ENCODE peak calls at places on chromosome X, in seven cellular contexts. J, R, M, B, D, W and E are unnamed samples.

GRCh38 chrX:96006281-96006680 is 678.4 kb upstream of the DIAPH2 start:
- DNase-seq in J (no peak), R (no peak), M (no peak), B (no peak), D (no peak), W (peak; percentile 7), E (no peak)

GRCh38 chrX:96182366-96182765 is 502.3 kb upstream of the DIAPH2 start:
- DNase-seq in J (peak; percentile 8), R (no peak), M (peak; percentile 55), B (no peak), D (no peak), W (peak; percentile 48), E (no peak)

GRCh38 chrX:20221902-20222301 is 44.8 kb downstream of the RPS6KA3 start:
- DNase-seq in J (no peak), R (no peak), M (no peak), B (no peak), D (no peak), W (peak; percentile 22), E (peak; percentile 49)

GRCh38 chrX:13252726-13253125 is 67.1 kb downstream of the ATXN3L start:
- DNase-seq in J (no peak), R (no peak), M (no peak), B (no peak), D (no peak), W (no peak), E (no peak)

GRCh38 chrX:103254171-103254824 is 657 bp downstream of the TCEAL8 start:
- DNase-seq in J (peak; percentile 51), R (peak; percentile 78), M (peak; percentile 37), B (peak; percentile 86), D (peak; percentile 66), W (peak; percentile 73), E (peak; percentile 62)

GRCh38 chrX:79287724-79288123 is 79.4 kb downstream of the ITM2A start:
- DNase-seq in J (no peak), R (no peak), M (no peak), B (no peak), D (no peak), W (no peak), E (no peak)

GRCh38 chrX:116872931-116873330 is 410.2 kb upstream of the CT83 start:
- DNase-seq in J (no peak), R (no peak), M (no peak), B (no peak), D (no peak), W (no peak), E (no peak)

GRCh38 chrX:130114141-130114561 is 3.9 kb upstream of the ELF4 start:
- DNase-seq in J (peak; percentile 79), R (no peak), M (no peak), B (no peak), D (no peak), W (no peak), E (peak; percentile 18)

GRCh38 chrX:32825009-32825408 is 386.3 kb downstream of the DMD start:
- DNase-seq in J (no peak), R (no peak), M (no peak), B (no peak), D (no peak), W (no peak), E (no peak)

GRCh38 chrX:69177511-69178162 is 12.4 kb upstream of the PJA1 start:
- DNase-seq in J (no peak), R (no peak), M (no peak), B (no peak), D (no peak), W (no peak), E (no peak)

GRCh38 chrX:104370089-104370488 is 115.4 kb upstream of the ESX1 start:
- DNase-seq in J (peak; percentile 63), R (no peak), M (no peak), B (no peak), D (no peak), W (peak; percentile 18), E (no peak)

GRCh38 chrX:101708180-101708579 is 48.5 kb upstream of the ARMCX2 start:
- DNase-seq in J (no peak), R (no peak), M (no peak), B (no peak), D (no peak), W (no peak), E (no peak)

GRCh38 chrX:49247916-49248811 is 12.9 kb downstream of the CCDC22 start:
- DNase-seq in J (no peak), R (no peak), M (no peak), B (no peak), D (no peak), W (no peak), E (no peak)

GRCh38 chrX:119228506-119229290 is 7.4 kb upstream of the PGRMC1 start:
- DNase-seq in J (peak; percentile 50), R (no peak), M (no peak), B (no peak), D (no peak), W (peak; percentile 23), E (no peak)

GRCh38 chrX:150062292-150063137 is 124.2 kb upstream of the EOLA2 start:
- DNase-seq in J (no peak), R (no peak), M (no peak), B (no peak), D (no peak), W (no peak), E (no peak)

GRCh38 chrX:6226053-6226645 is 2.5 kb downstream of the NLGN4X start:
- DNase-seq in J (peak; percentile 15), R (no peak), M (peak; percentile 27), B (peak; percentile 77), D (no peak), W (peak; percentile 22), E (no peak)

GRCh38 chrX:9141496-9141895 is 107.6 kb upstream of the FAM9B start:
- DNase-seq in J (peak; percentile 54), R (no peak), M (no peak), B (no peak), D (no peak), W (no peak), E (no peak)

DNA sequence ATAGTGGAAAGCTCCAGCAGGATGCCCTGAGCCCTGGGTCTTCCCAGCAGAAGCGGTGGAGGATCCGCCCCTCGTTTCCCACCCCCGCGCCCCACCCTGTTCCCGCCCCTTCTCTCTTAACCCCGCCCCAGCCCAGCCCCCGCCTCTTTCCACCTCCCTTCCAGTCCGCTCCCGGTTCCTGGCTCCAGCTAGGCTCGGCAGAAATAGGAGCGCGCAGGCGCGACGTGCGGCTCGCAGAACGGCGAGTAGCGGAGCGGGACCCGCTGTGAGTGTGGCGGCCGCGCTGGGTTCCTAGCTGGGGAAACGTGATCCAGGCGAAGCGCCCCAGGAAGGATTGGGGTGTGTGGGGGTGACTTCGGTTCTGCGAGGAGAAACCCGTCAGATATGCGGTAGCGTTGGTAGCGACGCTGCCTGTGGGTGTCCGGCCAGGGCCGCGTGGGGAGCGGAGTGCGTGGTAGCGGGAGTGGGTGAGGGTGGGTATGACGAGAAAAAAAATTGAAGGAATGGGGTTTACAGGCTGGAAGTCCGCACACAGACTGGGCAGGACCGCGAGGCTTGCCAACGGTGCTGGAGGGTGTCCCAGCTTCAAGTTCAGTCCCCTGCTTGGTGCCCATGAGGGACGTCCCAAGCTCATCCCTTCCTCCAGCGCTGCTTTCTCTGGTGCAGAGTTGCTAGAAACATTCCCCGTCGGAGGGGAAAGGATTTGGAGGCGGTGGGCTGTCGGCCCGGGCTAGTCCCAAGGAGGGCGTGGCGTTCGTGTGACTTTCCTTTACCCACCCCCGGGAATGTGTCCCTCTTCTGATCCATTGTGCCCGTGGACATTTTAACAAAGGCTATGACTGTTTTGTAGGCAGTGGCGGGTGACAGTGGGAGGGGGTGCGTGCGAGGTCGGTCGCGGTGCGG is at the start of gene PRRG1:
- DNase-seq in J (peak; percentile 78), R (peak; percentile 89), M (peak; percentile 8), B (peak; percentile 80), D (peak; percentile 70), W (peak; percentile 96), E (peak; percentile 80)
- H3K4me3 ChIP-seq in J (peak within 1 kb of the TSS; percentile 72), R (peak within 1 kb of the TSS; percentile 60), M (peak within 1 kb of the TSS; percentile 44), B (peak within 1 kb of the TSS; percentile 30), D (peak within 1 kb of the TSS; percentile 58), W (peak within 1 kb of the TSS; percentile 96), E (peak within 1 kb of the TSS; percentile 45)

GRCh38 chrX:151386838-151387459 is 10.1 kb upstream of the VMA21 start:
- DNase-seq in J (no peak), R (no peak), M (no peak), B (no peak), D (no peak), W (peak; percentile 25), E (no peak)
- H3K27me3 ChIP-seq in J (no peaks in the 10 kb centered on the region), R (no peaks in the 10 kb centered on the region), M (no peaks in the 10 kb centered on the region), B (no peaks in the 10 kb centered on the region), D (peaks cover 5% of the 10 kb centered on the region), W (no peaks in the 10 kb centered on the region), E (no peaks in the 10 kb centered on the region)

DNA sequence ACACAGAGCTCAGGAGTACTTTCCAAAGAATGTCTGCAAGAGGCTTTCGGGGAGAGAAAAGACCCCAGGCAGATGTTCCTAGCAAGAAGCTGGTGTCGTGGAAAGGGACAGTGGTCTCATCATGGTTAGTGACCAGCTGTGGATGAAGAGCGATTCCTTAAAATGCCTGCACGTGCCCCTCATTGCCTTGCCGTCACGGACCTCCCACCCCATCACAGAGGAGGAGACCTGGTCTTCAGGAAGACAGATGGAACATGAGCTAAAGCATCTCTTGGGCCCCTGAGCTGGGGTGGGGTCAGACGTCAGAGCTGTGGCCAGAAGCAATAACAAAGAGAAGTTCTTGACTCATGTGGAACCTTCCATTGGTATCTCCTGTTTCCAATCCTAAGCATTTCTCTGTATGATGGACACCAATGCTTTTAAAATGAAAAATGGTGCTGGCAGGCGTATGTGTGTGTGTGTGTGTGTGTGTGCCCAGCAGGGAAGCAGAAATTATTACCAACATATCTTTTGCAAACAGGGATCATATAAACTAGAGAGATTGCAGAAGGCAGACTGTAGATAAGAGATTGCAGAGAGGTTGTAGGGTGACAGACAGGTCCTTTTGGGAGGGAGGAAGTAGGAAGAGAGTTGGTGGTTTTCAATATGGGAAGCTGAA is 25.2 kb upstream of the ASMTL start:
- DNase-seq in J (no peak), R (no peak), M (no peak), B (peak; percentile 62), D (no peak), W (no peak), E (no peak)
- H3K4me3 ChIP-seq in J (no peak overlapping the region), R (no peak overlapping the region), M (no peak overlapping the region), B (no peak overlapping the region), D (no peak overlapping the region), W (no peak overlapping the region), E (no peak overlapping the region)

GRCh38 chrX:83509246-83509801 is 1.2 kb downstream of the POU3F4 start:
- DNase-seq in J (no peak), R (no peak), M (no peak), B (no peak), D (no peak), W (no peak), E (no peak)

GRCh38 chrX:83510466-83511181 is 2.5 kb downstream of the POU3F4 start:
- DNase-seq in J (no peak), R (no peak), M (no peak), B (no peak), D (no peak), W (no peak), E (no peak)

GRCh38 chrX:83508526-83509245 is 596 bp downstream of the POU3F4 start:
- DNase-seq in J (no peak), R (peak; percentile 38), M (no peak), B (no peak), D (no peak), W (no peak), E (no peak)

GRCh38 chrX:83511208-83511607 is 3.1 kb downstream of the POU3F4 start:
- DNase-seq in J (no peak), R (no peak), M (no peak), B (no peak), D (no peak), W (no peak), E (peak; percentile 28)

DNA sequence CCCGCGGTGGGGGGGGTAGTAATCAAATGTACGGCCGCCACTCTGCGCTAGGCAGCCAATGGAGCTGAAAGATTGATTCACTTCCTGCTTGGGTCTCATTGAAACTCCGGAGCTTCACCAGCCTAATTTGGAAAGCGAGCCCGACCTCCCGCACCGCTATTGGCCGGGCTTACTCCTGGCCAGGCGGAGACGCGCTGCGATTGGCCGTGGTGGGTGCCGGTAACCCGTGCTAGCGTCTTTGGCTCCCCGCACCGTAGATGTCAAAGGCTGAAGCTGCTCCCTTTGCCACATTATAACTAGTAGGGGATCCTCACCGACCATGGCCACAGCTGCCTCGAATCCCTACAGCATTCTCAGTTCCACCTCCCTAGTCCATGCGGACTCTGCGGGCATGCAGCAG is at the start of gene POU3F4:
- DNase-seq in J (no peak), R (peak; percentile 45), M (no peak), B (no peak), D (no peak), W (no peak), E (peak; percentile 29)
- H3K27me3 ChIP-seq in J (peaks cover 11% of the 10 kb centered on the region), R (peaks cover 19% of the 10 kb centered on the region), M (no peaks in the 10 kb centered on the region), B (peaks cover 46% of the 10 kb centered on the region), D (peaks cover 8% of the 10 kb centered on the region), W (peaks cover 92% of the 10 kb centered on the region), E (peaks cover 4% of the 10 kb centered on the region)